ENCODE peak calls at places on chromosome 5, in four cellular contexts. I is activated naive CD8-positive, alpha-beta T cell treated with anti-CD3 and anti-CD28 coated beads, Interleukin-2, amount 10 ng/mL, durations not matched to agents 7 days and 5 days; V is left lung; L is activated CD8-positive, alpha-beta memory T cell treated with anti-CD3 and anti-CD28 coated beads, Interleukin-2, amount 10 ng/mL, durations not matched to agents 7 days and 5 days. D is an unnamed sample.

GRCh38 chr5:61399679-61400078 is 67.6 kb downstream of the ZSWIM6 start:
- ATAC-seq in I (no peak), V (no peak), L (no peak), D (no peak)

GRCh38 chr5:172687983-172688734 is 47.1 kb downstream of the NEURL1B start:
- ATAC-seq in I (peak), V (peak), L (peak), D (no peak)

GRCh38 chr5:176639981-176640380 is 7.3 kb upstream of the TSPAN17 start:
- ATAC-seq in I (no peak), V (no peak), L (no peak), D (no peak)

GRCh38 chr5:14671414-14671813 is 6.9 kb downstream of the OTULIN start:
- ATAC-seq in I (no peak), V (no peak), L (no peak), D (peak)

GRCh38 chr5:173670791-173671120 is 54.3 kb upstream of the BOD1 start:
- ATAC-seq in I (no peak), V (no peak), L (no peak), D (no peak)

GRCh38 chr5:120552638-120553037 is 88.5 kb downstream of the PRR16 start:
- ATAC-seq in I (no peak), V (no peak), L (no peak), D (no peak)

GRCh38 chr5:147403659-147404640 is 105.9 kb downstream of the DPYSL3 start:
- ATAC-seq in I (no peak), V (peak), L (no peak), D (peak)

GRCh38 chr5:123950701-123951100 is 438.7 kb downstream of the CSNK1G3 start:
- ATAC-seq in I (no peak), V (no peak), L (no peak), D (no peak)

GRCh38 chr5:149665416-149666163 is 64.5 kb upstream of the PPARGC1B start:
- ATAC-seq in I (no peak), V (peak), L (no peak), D (no peak)

GRCh38 chr5:76427481-76428140 is 24.5 kb downstream of the IQGAP2 start:
- ATAC-seq in I (no peak), V (no peak), L (no peak), D (peak)

GRCh38 chr5:139404484-139404840 is 573 bp upstream of the SPATA24 start:
- ATAC-seq in I (no peak), V (peak), L (peak), D (no peak)

GRCh38 chr5:124355928-124356327 is 390.5 kb downstream of the ZNF608 start:
- ATAC-seq in I (no peak), V (no peak), L (no peak), D (no peak)

GRCh38 chr5:96863114-96863513 is 13.2 kb upstream of the ERAP2 start:
- ATAC-seq in I (no peak), V (no peak), L (no peak), D (peak)